ENCODE peak calls at places on chromosomes 13 and 19, in eight cellular contexts. R is IMR-90, B is colonic mucosa, N is right atrium auricular region, A is tibial artery, T is lower lobe of right lung, E is cardiac muscle cell, I is heart left ventricle. M is an unnamed sample.

GRCh38 chr13:74243637-74244526 is 109.7 kb upstream of the KLF12 start:
- DNase-seq in I (no peak), A (no peak), T (no peak), R (peak; percentile 76), N (no peak), B (no peak), E (peak; percentile 51), M (no peak)

GRCh38 chr13:112996671-112997091 is 27.7 kb downstream of the MCF2L start:
- DNase-seq in B (peak; percentile 80), N (no peak), R (no peak), E (no peak), I (no peak), A (no peak), T (no peak), M (peak; percentile 55)

GRCh38 chr19:58572818-58573657 is at the start of gene MZF1:
- DNase-seq in B (peak; percentile 99), A (peak; percentile 100), E (peak; percentile 100), R (peak; percentile 100), N (peak; percentile 100), T (peak; percentile 100), I (peak; percentile 99), M (peak; percentile 100)

GRCh38 chr13:38783992-38784875 is 97.4 kb downstream of the FREM2 start:
- DNase-seq in I (peak; percentile 26), T (no peak), E (no peak), B (peak; percentile 53), A (no peak), R (no peak), N (no peak), M (peak; percentile 32)

GRCh38 chr19:44848805-44849457 is 2.8 kb downstream of the NECTIN2 start:
- DNase-seq in T (no peak), B (no peak), N (no peak), E (no peak), A (no peak), I (peak; percentile 62), R (no peak), M (no peak)

GRCh38 chr19:35845215-35846037 is 6.9 kb downstream of the NPHS1 start:
- DNase-seq in I (no peak), B (peak; percentile 69), T (no peak), A (no peak), N (no peak), E (no peak), R (no peak), M (peak; percentile 80)

GRCh38 chr19:51185069-51185867 is 39.6 kb upstream of the CD33 start:
- DNase-seq in I (no peak), B (no peak), N (no peak), E (no peak), T (no peak), R (no peak), A (no peak), M (no peak)

GRCh38 chr19:3409346-3410064 is 43.1 kb downstream of the NFIC start:
- DNase-seq in I (peak; percentile 80), T (peak; percentile 60), B (no peak), A (no peak), N (peak; percentile 90), R (no peak), E (no peak), M (peak; percentile 76)

GRCh38 chr13:28953714-28954113 is 133.6 kb downstream of the MTUS2 start:
- DNase-seq in I (no peak), N (no peak), A (no peak), E (no peak), T (no peak), R (no peak), B (no peak), M (no peak)
- TF ChIP-seq CTCF in I (no peak), N (no peak), A (no peak), E (no peak), T (no peak), R (no peak), B (no peak), M (no peak)

DNA sequence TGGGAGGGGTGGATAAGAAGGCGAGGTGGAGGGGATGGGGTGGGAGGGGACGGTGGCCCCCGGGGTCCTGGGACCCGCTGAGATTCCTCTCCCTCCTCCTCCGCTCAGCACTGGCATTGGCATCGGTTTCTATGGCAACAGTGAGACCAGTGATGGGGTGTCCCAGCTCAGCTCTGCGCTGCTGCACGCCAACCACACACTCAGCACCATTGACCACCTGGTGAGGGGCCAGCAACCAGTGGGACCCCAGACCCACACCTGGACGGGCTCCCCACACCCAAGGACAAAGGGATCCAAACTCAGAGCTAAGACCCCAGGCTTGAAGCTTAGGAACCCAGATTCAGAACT is 5.9 kb downstream of the TTYH1 start:
- DNase-seq in T (no peak), N (no peak), E (no peak), I (no peak), A (no peak), B (no peak), R (no peak), M (no peak)
- H3K4me3 ChIP-seq in T (no peak overlapping the region), N (peak overlapping the region; percentile 33), E (no peak overlapping the region), I (no peak overlapping the region), A (no peak overlapping the region), B (no peak overlapping the region), R (no peak overlapping the region), M (no peak overlapping the region)

DNA sequence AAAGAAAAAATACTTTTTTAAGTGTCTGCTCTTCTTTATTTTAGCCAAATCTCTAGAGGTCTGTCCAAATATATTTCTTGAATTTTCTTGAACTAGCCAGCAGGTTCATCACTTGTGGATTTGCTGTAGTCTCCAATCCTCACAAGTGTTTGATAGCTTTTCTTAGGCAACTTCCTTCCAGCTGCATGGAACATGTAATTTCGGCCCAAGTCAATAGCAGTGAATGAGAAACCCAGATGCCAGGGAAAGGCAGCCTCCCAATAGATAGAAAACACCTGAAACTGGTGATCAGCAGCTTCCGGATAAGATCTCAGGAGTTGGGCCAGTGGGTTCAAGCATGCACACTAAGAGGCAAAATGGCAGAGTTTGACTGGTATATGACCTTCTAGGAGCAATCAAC is 15.5 kb upstream of the RNASEH2B start:
- DNase-seq in T (no peak), N (no peak), R (no peak), A (no peak), B (no peak), I (no peak), E (no peak), M (no peak)
- H3K4me1 ChIP-seq in T (peaks cover 8% of the 10 kb centered on the region), N (no peaks in the 10 kb centered on the region), R (no peaks in the 10 kb centered on the region), A (no peaks in the 10 kb centered on the region), B (no peaks in the 10 kb centered on the region), I (no peaks in the 10 kb centered on the region), E (peaks cover 19% of the 10 kb centered on the region), M (no peaks in the 10 kb centered on the region)

DNA sequence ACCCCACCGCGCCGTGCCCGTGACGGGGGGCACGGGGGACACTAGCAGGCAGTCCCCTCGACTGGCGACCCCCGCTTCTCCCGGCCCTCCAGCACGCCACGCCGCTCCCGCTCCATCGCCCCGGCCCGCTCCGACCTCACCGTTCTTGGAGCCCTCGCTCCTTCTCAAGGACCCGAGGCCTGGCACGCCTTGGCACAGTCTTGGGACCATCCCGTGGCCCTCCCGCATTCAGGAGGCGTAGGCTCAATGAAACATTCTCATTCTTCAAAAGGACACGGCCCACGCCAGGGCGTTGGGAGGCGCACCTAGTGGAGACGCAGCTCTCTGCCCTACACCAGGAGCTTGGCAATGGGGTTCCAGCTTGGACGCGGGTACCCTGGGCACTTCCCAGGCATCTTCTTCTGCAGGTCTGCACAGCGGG is 473 bp upstream of the CERS1 start:
- DNase-seq in B (no peak), E (no peak), A (peak; percentile 61), I (no peak), N (no peak), T (no peak), R (no peak), M (no peak)
- TF ChIP-seq CTCF in B (no peak), E (no peak), A (no peak), I (no peak), N (no peak), T (no peak), R (no peak), M (no peak)

GRCh38 chr19:12836529-12836863 is 1.8 kb upstream of the MAST1 start:
- DNase-seq in T (no peak), R (no peak), N (no peak), I (no peak), B (no peak), E (no peak), A (no peak), M (no peak)

GRCh38 chr19:12833747-12834417 is 497 bp downstream of the RTBDN start:
- DNase-seq in N (no peak), I (no peak), E (peak; percentile 18), T (no peak), B (peak; percentile 39), A (no peak), R (no peak), M (peak; percentile 26)

GRCh38 chr19:12834976-12835757 is 788 bp upstream of the RTBDN start:
- DNase-seq in B (peak; percentile 47), E (peak; percentile 21), I (no peak), T (peak; percentile 57), N (no peak), R (no peak), A (no peak), M (peak; percentile 76)

GRCh38 chr19:12834418-12834943 is at the start of gene RTBDN:
- DNase-seq in A (no peak), B (no peak), E (no peak), I (no peak), N (no peak), R (no peak), T (no peak), M (no peak)

GRCh38 chr19:12833418-12833746 is 997 bp downstream of the RTBDN start:
- DNase-seq in E (no peak), T (no peak), R (no peak), N (no peak), I (no peak), B (no peak), A (no peak), M (no peak)
- H3K4me3 ChIP-seq in E (peak overlapping the region; percentile 53), T (peak overlapping the region; percentile 47), R (no peak overlapping the region), N (peak overlapping the region; percentile 51), I (peak overlapping the region; percentile 44), B (no peak overlapping the region), A (peak overlapping the region; percentile 46), M (no peak overlapping the region)

GRCh38 chr13:35213911-35214310 is 262.6 kb downstream of the MAB21L1 start:
- DNase-seq in A (no peak), B (no peak), T (no peak), N (no peak), R (no peak), E (no peak), I (no peak), M (no peak)

GRCh38 chr13:35211949-35212348 is 264.5 kb downstream of the MAB21L1 start:
- DNase-seq in R (no peak), N (no peak), A (no peak), I (no peak), E (no peak), B (no peak), T (no peak), M (no peak)

GRCh38 chr13:35208587-35208986 is 266.5 kb downstream of the NBEA start:
- DNase-seq in B (no peak), I (no peak), N (no peak), A (no peak), R (no peak), T (no peak), E (no peak), M (no peak)

DNA sequence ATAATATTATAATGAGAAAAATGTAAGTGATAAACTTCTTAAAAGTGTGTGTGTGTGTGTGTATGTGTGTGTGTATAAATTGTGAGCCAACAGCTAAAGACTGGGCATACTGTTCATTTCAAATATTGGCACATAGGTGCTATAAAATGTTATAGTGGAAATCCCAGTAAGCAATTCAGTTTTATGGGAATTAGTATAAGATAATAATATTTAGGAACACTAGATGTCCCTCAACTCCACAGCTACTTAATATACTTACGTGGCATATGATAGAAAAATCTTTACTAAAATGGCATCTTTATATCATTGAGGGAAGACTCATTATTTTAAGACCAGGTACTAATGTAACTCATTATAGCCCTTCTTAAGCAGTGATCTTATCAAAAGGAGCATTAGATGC is 266.3 kb downstream of the MAB21L1 start:
- DNase-seq in A (no peak), I (no peak), N (no peak), E (peak; percentile 30), B (no peak), R (no peak), T (no peak), M (no peak)
- H3K4me1 ChIP-seq in A (no peaks in the 10 kb centered on the region), I (no peaks in the 10 kb centered on the region), N (no peaks in the 10 kb centered on the region), E (no peaks in the 10 kb centered on the region), B (no peaks in the 10 kb centered on the region), R (no peaks in the 10 kb centered on the region), T (no peaks in the 10 kb centered on the region), M (no peaks in the 10 kb centered on the region)

M was measured in pancreas.